ENCODE peak calls at places on chromosomes 13 and 19, in eight cellular contexts. R is psoas muscle; Z is activated T-cell treated with anti-CD3 and anti-CD28 coated beads for 1 hour; H is colonic mucosa; M is DMS 273 treated with DMSO at 0.1 percent for 48 hours; S is activated naive CD4-positive, alpha-beta T cell treated with anti-CD3 and anti-CD28 coated beads, Interleukin-2, amount 50 U/mL, for 16 hours; C is NCI-H69; K is hypothalamus. P is an unnamed sample.
A peak's percentile ranks its signal among the peaks of the same experiment; 100 is the strongest.

GRCh38 chr19:42229263-42229854 is 9.2 kb downstream of the ZNF526 start:
- DNase-seq in M (no peak), H (no peak), K (no peak), C (no peak), S (no peak), R (no peak), Z (no peak), P (peak; percentile 93)

GRCh38 chr13:84641491-84641890 is 759.2 kb upstream of the SLITRK1 start:
- DNase-seq in H (no peak), Z (no peak), S (no peak), R (no peak), C (no peak), K (no peak), M (no peak), P (no peak)

GRCh38 chr19:49421039-49421877 is 2.0 kb downstream of the PTH2 start:
- DNase-seq in R (peak; percentile 67), M (peak; percentile 36), S (peak; percentile 38), K (no peak), C (peak; percentile 98), H (peak; percentile 56), Z (no peak), P (no peak)

GRCh38 chr19:44401108-44401786 is at the start of gene ZNF285:
- DNase-seq in C (no peak), S (peak; percentile 82), K (no peak), H (peak; percentile 93), R (peak; percentile 95), Z (peak; percentile 64), M (no peak), P (no peak)

GRCh38 chr13:40777166-40777956 is 6.4 kb upstream of the MRPS31 start:
- DNase-seq in R (no peak), S (peak; percentile 20), K (no peak), M (peak; percentile 55), C (peak; percentile 75), H (peak; percentile 72), Z (no peak), P (peak; percentile 86)

GRCh38 chr13:51158365-51158764 is 47.3 kb upstream of the C13orf42 start:
- DNase-seq in M (no peak), H (no peak), R (no peak), C (no peak), S (no peak), Z (no peak), K (no peak), P (no peak)

GRCh38 chr13:105956891-105957290 is 578.6 kb downstream of the EFNB2 start:
- DNase-seq in M (no peak), H (no peak), C (no peak), R (no peak), Z (no peak), K (no peak), S (no peak), P (no peak)

GRCh38 chr13:114035583-114036501 is 62.0 kb upstream of the C13orf46 start:
- DNase-seq in R (no peak), Z (no peak), H (no peak), S (no peak), C (no peak), K (peak; percentile 87), M (no peak), P (no peak)

GRCh38 chr13:49610176-49610575 is 18.1 kb upstream of the ARL11 start:
- DNase-seq in S (no peak), K (no peak), H (no peak), R (no peak), Z (no peak), M (peak; percentile 67), C (peak; percentile 81), P (no peak)

GRCh38 chr13:107586216-107586615 is 629.1 kb downstream of the LIG4 start:
- DNase-seq in H (no peak), M (no peak), R (no peak), K (no peak), Z (no peak), C (peak; percentile 57), S (no peak), P (no peak)

GRCh38 chr13:83881917-83882625 is at the start of gene SLITRK1:
- DNase-seq in R (no peak), C (peak; percentile 71), M (peak; percentile 14), Z (no peak), K (peak; percentile 76), H (no peak), S (no peak), P (peak; percentile 13)

GRCh38 chr13:110442946-110443632 is 118.4 kb downstream of the RAB20 start:
- DNase-seq in C (no peak), Z (no peak), S (no peak), H (no peak), R (no peak), K (no peak), M (no peak), P (no peak)

GRCh38 chr13:100382787-100383186 is 205.8 kb downstream of the GGACT start:
- DNase-seq in H (no peak), S (no peak), M (no peak), Z (no peak), C (no peak), K (no peak), R (no peak), P (no peak)

GRCh38 chr13:28173793-28174192 is 35.4 kb downstream of the PAN3 start:
- DNase-seq in C (no peak), Z (no peak), M (no peak), K (no peak), H (no peak), S (no peak), R (no peak), P (no peak)

GRCh38 chr19:19320362-19321142 is at the start of the genes MAU2 and SUGP1:
- DNase-seq in H (peak; percentile 90), C (peak; percentile 96), M (peak; percentile 97), S (peak; percentile 91), K (peak; percentile 88), R (peak; percentile 94), Z (peak; percentile 80), P (peak; percentile 98)

GRCh38 chr13:109332501-109333499 is 453.6 kb downstream of the IRS2 start:
- DNase-seq in S (no peak), C (no peak), M (no peak), H (peak; percentile 36), Z (no peak), K (no peak), R (no peak), P (no peak)

GRCh38 chr13:25371158-25371557 is 616 bp upstream of the ATP8A2 start:
- DNase-seq in R (no peak), H (no peak), C (no peak), K (no peak), M (no peak), S (no peak), Z (no peak), P (peak; percentile 23)

GRCh38 chr13:45511310-45512147 is 46.8 kb downstream of the COG3 start:
- DNase-seq in R (no peak), Z (no peak), C (peak; percentile 57), H (peak; percentile 33), M (peak; percentile 5), S (no peak), K (no peak), P (peak; percentile 73)

GRCh38 chr13:30832845-30833332 is 73.2 kb upstream of the MEDAG start:
- DNase-seq in Z (peak; percentile 7), M (no peak), C (peak; percentile 97), K (no peak), R (peak; percentile 64), S (peak; percentile 26), H (peak; percentile 94), P (peak; percentile 61)

GRCh38 chr19:10270616-10271394 is at the start of gene ICAM1:
- DNase-seq in R (peak; percentile 89), H (peak; percentile 77), Z (peak; percentile 57), M (no peak), S (peak; percentile 68), K (no peak), C (peak; percentile 76), P (peak; percentile 48)

GRCh38 chr19:30710721-30711120 is 338.5 kb downstream of the ZNF536 start:
- DNase-seq in C (no peak), M (no peak), S (no peak), R (no peak), H (no peak), Z (no peak), K (no peak), P (no peak)

P was measured in erythroblast.